ENCODE peak calls at places on chromosome 21, in four cellular contexts. One of them, this sample, is unnamed.

GRCh38 chr21:15197696-15198095 is 132.9 kb upstream of the NRIP1 start:
- DNase-seq in GM06990: no peak
- DNase-seq in H1: no peak
- DNase-seq in AG10803: no peak
- DNase-seq in this sample: peak

GRCh38 chr21:29538115-29538514 is 239.4 kb downstream of the BACH1 start:
- DNase-seq in GM06990: no peak
- DNase-seq in H1: no peak
- DNase-seq in AG10803: peak
- DNase-seq in this sample: peak

GRCh38 chr21:19368944-19369343 is 965.4 kb upstream of the TMPRSS15 start:
- DNase-seq in GM06990: peak
- DNase-seq in H1: no peak
- DNase-seq in AG10803: no peak
- DNase-seq in this sample: no peak

GRCh38 chr21:24634749-24635148 is 972.5 kb downstream of the MRPL39 start:
- DNase-seq in GM06990: no peak
- DNase-seq in H1: no peak
- DNase-seq in AG10803: no peak
- DNase-seq in this sample: no peak

GRCh38 chr21:24147674-24148073 is 1459.6 kb downstream of the MRPL39 start:
- DNase-seq in GM06990: no peak
- DNase-seq in H1: no peak
- DNase-seq in AG10803: no peak
- DNase-seq in this sample: no peak

GRCh38 chr21:27831177-27831576 is 864.3 kb upstream of the ADAMTS5 start:
- DNase-seq in GM06990: no peak
- DNase-seq in H1: no peak
- DNase-seq in AG10803: peak
- DNase-seq in this sample: no peak

GRCh38 chr21:28770867-28771661 is 221.6 kb downstream of the LTN1 start:
- DNase-seq in GM06990: no peak
- DNase-seq in H1: no peak
- DNase-seq in AG10803: peak
- DNase-seq in this sample: peak

GRCh38 chr21:37220433-37220980 is 46.6 kb downstream of the VPS26C start:
- DNase-seq in GM06990: no peak
- DNase-seq in H1: no peak
- DNase-seq in AG10803: peak
- DNase-seq in this sample: peak

GRCh38 chr21:39004776-39005605 is 178.3 kb downstream of the PSMG1 start:
- DNase-seq in GM06990: no peak
- DNase-seq in H1: no peak
- DNase-seq in AG10803: peak
- DNase-seq in this sample: peak

GRCh38 chr21:31920275-31920674 is 47.5 kb downstream of the HUNK start:
- DNase-seq in GM06990: no peak
- DNase-seq in H1: no peak
- DNase-seq in AG10803: no peak
- DNase-seq in this sample: no peak

GRCh38 chr21:39445339-39446269 is at the start of gene LCA5L:
- DNase-seq in GM06990: peak
- DNase-seq in H1: peak
- DNase-seq in AG10803: peak
- DNase-seq in this sample: peak

GRCh38 chr21:46645840-46646239 is 10.4 kb downstream of the PRMT2 start:
- DNase-seq in GM06990: no peak
- DNase-seq in H1: no peak
- DNase-seq in AG10803: no peak
- DNase-seq in this sample: no peak

GRCh38 chr21:31482460-31482859 is 138.4 kb upstream of the TIAM1 start:
- DNase-seq in GM06990: no peak
- DNase-seq in H1: no peak
- DNase-seq in AG10803: no peak
- DNase-seq in this sample: no peak

GRCh38 chr21:27213328-27213727 is 246.4 kb upstream of the ADAMTS5 start:
- DNase-seq in GM06990: no peak
- DNase-seq in H1: no peak
- DNase-seq in AG10803: no peak
- DNase-seq in this sample: peak

GRCh38 chr21:15692711-15693110 is 37.1 kb upstream of the USP25 start:
- DNase-seq in GM06990: no peak
- DNase-seq in H1: no peak
- DNase-seq in AG10803: no peak
- DNase-seq in this sample: no peak

GRCh38 chr21:33490991-33491372 is 534 bp downstream of the DNAJC28 start:
- DNase-seq in GM06990: no peak
- DNase-seq in H1: no peak
- DNase-seq in AG10803: no peak
- DNase-seq in this sample: peak

GRCh38 chr21:27429612-27430361 is 462.9 kb upstream of the ADAMTS5 start:
- DNase-seq in GM06990: no peak
- DNase-seq in H1: no peak
- DNase-seq in AG10803: peak
- DNase-seq in this sample: peak

GRCh38 chr21:34035619-34036354 is 37.6 kb upstream of the MRPS6 start:
- DNase-seq in GM06990: no peak
- DNase-seq in H1: no peak
- DNase-seq in AG10803: no peak
- DNase-seq in this sample: no peak

GRCh38 chr21:27498025-27498424 is 531.1 kb upstream of the ADAMTS5 start:
- DNase-seq in GM06990: no peak
- DNase-seq in H1: no peak
- DNase-seq in AG10803: no peak
- DNase-seq in this sample: peak

GRCh38 chr21:32572574-32573420 is 12.5 kb downstream of the TCP10L start:
- DNase-seq in GM06990: no peak
- DNase-seq in H1: no peak
- DNase-seq in AG10803: no peak
- DNase-seq in this sample: no peak

GRCh38 chr21:38918629-38919346 is 113.1 kb downstream of the ETS2 start:
- DNase-seq in GM06990: no peak
- DNase-seq in H1: no peak
- DNase-seq in AG10803: no peak
- DNase-seq in this sample: no peak

GRCh38 chr21:27248791-27249190 is 281.9 kb upstream of the ADAMTS5 start:
- DNase-seq in GM06990: no peak
- DNase-seq in H1: no peak
- DNase-seq in AG10803: no peak
- DNase-seq in this sample: no peak

GRCh38 chr21:37863842-37864241 is 52.4 kb downstream of the KCNJ6 start:
- DNase-seq in GM06990: no peak
- DNase-seq in H1: no peak
- DNase-seq in AG10803: no peak
- DNase-seq in this sample: no peak

GRCh38 chr21:32994305-32994704 is 31.4 kb upstream of the OLIG2 start:
- DNase-seq in GM06990: no peak
- DNase-seq in H1: no peak
- DNase-seq in AG10803: peak
- DNase-seq in this sample: peak

GRCh38 chr21:39332175-39332574 is 16.7 kb downstream of the HMGN1 start:
- DNase-seq in GM06990: no peak
- DNase-seq in H1: no peak
- DNase-seq in AG10803: no peak
- DNase-seq in this sample: no peak

GRCh38 chr21:39036581-39036980 is 146.7 kb downstream of the PSMG1 start:
- DNase-seq in GM06990: no peak
- DNase-seq in H1: no peak
- DNase-seq in AG10803: no peak
- DNase-seq in this sample: no peak

DNA sequence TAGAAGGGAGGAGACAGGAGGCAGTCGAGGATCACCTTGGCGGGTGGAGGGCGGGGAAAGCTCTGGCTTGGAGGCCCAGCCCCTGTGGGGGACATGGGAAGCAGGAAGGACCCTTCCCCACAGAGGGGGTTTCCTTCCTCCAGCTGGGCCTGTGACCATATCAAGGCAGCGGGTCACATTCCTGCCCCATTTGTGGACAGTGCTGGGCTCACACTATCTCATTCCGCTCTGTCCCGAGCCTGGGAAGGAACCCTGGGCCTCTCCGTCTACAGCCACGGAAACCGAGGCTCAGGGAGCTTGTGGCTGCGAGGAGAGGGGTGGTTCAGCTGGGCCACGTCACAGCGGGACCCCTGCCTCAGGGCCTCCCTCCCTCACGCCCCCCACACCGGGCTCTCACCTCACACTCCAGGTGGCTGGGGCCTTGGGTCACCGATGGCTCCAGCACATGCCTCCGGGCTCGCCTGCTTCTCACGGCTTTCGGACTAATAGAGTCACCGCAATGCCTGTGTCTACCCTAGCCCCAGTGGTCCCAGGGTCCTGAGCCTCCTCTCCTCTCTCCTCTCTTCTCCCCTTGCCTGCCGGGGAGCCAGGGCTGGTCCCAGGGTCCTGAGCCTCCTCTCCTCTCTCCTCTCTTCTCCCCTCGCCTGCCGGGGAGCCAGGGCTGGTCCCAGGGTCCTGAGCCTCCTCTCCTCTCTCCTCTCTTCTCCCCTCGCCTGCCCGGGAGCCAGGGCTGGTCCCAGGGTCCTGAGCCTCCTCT is 56.4 kb downstream of the SLC19A1 start:
- DNase-seq in GM06990: no peak
- DNase-seq in H1: no peak
- DNase-seq in AG10803: no peak
- DNase-seq in this sample: no peak
- H3K4me3 ChIP-seq in GM06990: no peak
- H3K4me3 ChIP-seq in H1: no peak
- H3K4me3 ChIP-seq in AG10803: no peak
- H3K4me3 ChIP-seq in this sample: no peak

GRCh38 chr21:42239973-42240372 is 21.0 kb downstream of the ABCG1 start:
- DNase-seq in GM06990: no peak
- DNase-seq in H1: no peak
- DNase-seq in AG10803: no peak
- DNase-seq in this sample: no peak

GRCh38 chr21:42238185-42238934 is 19.4 kb downstream of the ABCG1 start:
- DNase-seq in GM06990: peak
- DNase-seq in H1: no peak
- DNase-seq in AG10803: no peak
- DNase-seq in this sample: no peak

GRCh38 chr21:42237161-42237560 is 18.2 kb downstream of the ABCG1 start:
- DNase-seq in GM06990: no peak
- DNase-seq in H1: no peak
- DNase-seq in AG10803: no peak
- DNase-seq in this sample: no peak

GRCh38 chr21:42237577-42237976 is 18.6 kb downstream of the ABCG1 start:
- DNase-seq in GM06990: no peak
- DNase-seq in H1: no peak
- DNase-seq in AG10803: no peak
- DNase-seq in this sample: no peak

DNA sequence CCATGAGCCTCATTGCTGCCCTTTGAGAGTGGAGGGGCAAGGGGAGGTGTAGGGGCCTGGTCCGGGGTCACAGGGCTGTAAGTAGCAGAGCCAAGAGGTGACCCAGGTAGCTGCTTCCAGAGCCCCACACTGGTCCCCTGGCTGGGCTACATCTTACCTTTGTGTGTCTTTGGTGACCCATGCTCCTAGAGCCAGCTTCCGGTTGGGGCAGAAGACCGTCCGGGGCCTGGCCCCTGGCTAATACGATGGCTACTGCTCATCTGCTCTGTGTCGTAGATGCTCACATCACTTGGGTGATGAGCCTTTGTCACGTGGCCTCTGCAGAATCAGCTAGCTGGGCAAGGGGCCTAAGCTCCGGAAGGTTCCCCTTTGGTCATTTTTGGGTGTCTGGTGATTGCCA is 20.6 kb downstream of the ABCG1 start:
- DNase-seq in GM06990: no peak
- DNase-seq in H1: no peak
- DNase-seq in AG10803: no peak
- DNase-seq in this sample: no peak
- TF ChIP-seq CTCF in GM06990: no peak
- TF ChIP-seq CTCF in H1: no peak
- TF ChIP-seq CTCF in AG10803: no peak
- TF ChIP-seq CTCF in this sample: no peak

GRCh38 chr21:43864806-43865470 is at the start of gene AGPAT3:
- DNase-seq in GM06990: peak
- DNase-seq in H1: no peak
- DNase-seq in AG10803: peak
- DNase-seq in this sample: no peak
- H3K4me3 ChIP-seq in GM06990: peak
- H3K4me3 ChIP-seq in H1: peak
- H3K4me3 ChIP-seq in AG10803: peak
- H3K4me3 ChIP-seq in this sample: peak

GRCh38 chr21:43315244-43316137 is 111.4 kb downstream of the SIK1 start:
- DNase-seq in GM06990: no peak
- DNase-seq in H1: no peak
- DNase-seq in AG10803: no peak
- DNase-seq in this sample: no peak
- TF ChIP-seq CTCF in GM06990: peak
- TF ChIP-seq CTCF in H1: peak
- TF ChIP-seq CTCF in AG10803: peak
- TF ChIP-seq CTCF in this sample: peak

DNA sequence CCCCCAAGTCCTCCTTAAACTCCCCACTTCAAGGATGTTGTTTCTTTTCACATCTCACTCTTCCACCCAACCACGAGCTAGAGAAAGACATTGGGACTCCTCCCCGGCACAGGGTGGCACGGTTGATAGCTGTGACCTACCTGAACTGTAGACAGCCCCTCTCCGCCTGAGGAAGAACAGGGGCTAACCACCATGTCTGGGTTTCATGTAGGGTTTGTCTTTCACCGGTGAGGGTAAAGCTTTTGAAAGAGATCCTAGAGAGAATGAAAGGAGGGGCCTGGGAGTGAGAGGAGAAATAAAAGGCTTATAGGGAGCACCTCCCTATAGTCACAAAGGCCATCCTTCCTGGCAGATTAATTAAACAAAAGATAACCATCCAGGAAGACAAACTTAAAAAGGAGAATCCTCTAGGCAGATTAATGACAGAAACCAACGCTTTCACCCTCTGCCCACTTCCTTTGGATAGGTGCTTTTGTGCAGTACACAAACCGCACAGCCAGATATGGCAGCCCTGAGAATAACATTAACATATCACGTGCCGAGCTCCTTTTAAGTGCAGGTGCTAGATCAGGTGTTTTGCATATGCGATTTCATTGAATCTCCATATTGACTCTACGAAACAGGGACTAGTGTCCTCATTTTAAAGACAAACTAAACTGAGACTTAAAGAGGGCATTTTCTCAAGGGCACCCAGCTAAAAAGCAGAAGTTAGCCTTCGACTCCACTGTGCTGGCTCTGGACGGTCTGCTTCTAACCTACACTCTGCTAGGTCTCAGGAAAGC is 178.0 kb upstream of the RUNX1 start:
- DNase-seq in GM06990: peak
- DNase-seq in H1: no peak
- DNase-seq in AG10803: no peak
- DNase-seq in this sample: no peak
- H3K4me3 ChIP-seq in GM06990: no peak
- H3K4me3 ChIP-seq in H1: no peak
- H3K4me3 ChIP-seq in AG10803: no peak
- H3K4me3 ChIP-seq in this sample: no peak

GRCh38 chr21:41142051-41142795 is 25.7 kb upstream of the BACE2 start:
- DNase-seq in GM06990: no peak
- DNase-seq in H1: no peak
- DNase-seq in AG10803: peak
- DNase-seq in this sample: peak
- TF ChIP-seq CTCF in GM06990: no peak
- TF ChIP-seq CTCF in H1: no peak
- TF ChIP-seq CTCF in AG10803: peak
- TF ChIP-seq CTCF in this sample: no peak